ENCODE peak calls at places on chromosomes 16 and 17, in ten cellular contexts. O, I, D, U, E, S, Q, V, M and B are unnamed samples.

GRCh38 chr16:50680907-50681885 is at the start of gene SNX20:
- DNase-seq in O (no peak), V (peak; percentile 67), D (peak; percentile 82), E (peak; percentile 66), M (no peak), U (no peak), S (no peak), I (no peak), Q (no peak), B (no peak)

GRCh38 chr16:26963109-26963508 is 103.6 kb upstream of the C16orf82 start:
- DNase-seq in I (no peak), O (no peak), M (no peak), S (peak; percentile 70), U (no peak), Q (peak; percentile 27), V (no peak), E (peak; percentile 17), D (no peak), B (no peak)

GRCh38 chr17:48328457-48328856 is 101.6 kb downstream of the SKAP1 start:
- DNase-seq in I (no peak), E (no peak), V (no peak), D (no peak), M (no peak), Q (no peak), U (no peak), S (no peak), O (no peak), B (no peak)

GRCh38 chr17:37831492-37831891 is 86.6 kb upstream of the HNF1B start:
- DNase-seq in U (no peak), S (no peak), E (no peak), M (no peak), V (no peak), I (no peak), D (no peak), Q (no peak), O (no peak), B (no peak)

GRCh38 chr16:51577621-51578303 is 426.7 kb upstream of the SALL1 start:
- DNase-seq in U (no peak), I (peak; percentile 97), D (no peak), S (peak; percentile 11), Q (no peak), M (no peak), V (no peak), E (no peak), O (peak; percentile 52), B (no peak)

GRCh38 chr16:56279132-56279531 is 87.8 kb downstream of the GNAO1 start:
- DNase-seq in M (no peak), D (peak; percentile 81), E (no peak), O (no peak), I (no peak), Q (no peak), S (no peak), V (peak; percentile 42), U (no peak), B (no peak)

GRCh38 chr16:1823821-1824220 is 2.8 kb downstream of the HAGH start:
- DNase-seq in S (no peak), U (no peak), Q (no peak), I (peak; percentile 46), O (peak; percentile 26), V (no peak), M (peak; percentile 73), D (no peak), E (peak; percentile 66), B (no peak)

GRCh38 chr16:57612494-57612893 is 15.9 kb upstream of the ADGRG1 start:
- DNase-seq in I (no peak), O (no peak), Q (peak; percentile 25), U (no peak), E (no peak), V (peak; percentile 15), M (peak; percentile 32), S (no peak), D (no peak), B (no peak)

GRCh38 chr16:10988879-10989278 is 44.5 kb downstream of the CLEC16A start:
- DNase-seq in O (no peak), Q (no peak), S (no peak), D (no peak), M (no peak), E (no peak), I (no peak), V (no peak), U (no peak), B (no peak)

GRCh38 chr16:8241408-8241807 is 348.9 kb downstream of the TMEM114 start:
- DNase-seq in E (no peak), S (no peak), D (no peak), I (no peak), V (no peak), U (no peak), Q (no peak), O (no peak), M (no peak), B (no peak)

GRCh38 chr16:3088925-3089716 is 10.0 kb downstream of the ZSCAN10 start:
- DNase-seq in V (no peak), M (peak; percentile 49), S (no peak), Q (no peak), U (no peak), O (no peak), D (no peak), I (no peak), E (no peak), B (no peak)

GRCh38 chr17:57286372-57287105 is 30.2 kb downstream of the MSI2 start:
- DNase-seq in I (no peak), Q (no peak), V (no peak), O (no peak), U (no peak), E (no peak), S (no peak), M (no peak), D (no peak), B (no peak)

GRCh38 chr17:82592751-82593589 is 55.3 kb downstream of the WDR45B start:
- DNase-seq in O (peak; percentile 79), V (peak; percentile 91), I (peak; percentile 68), Q (peak; percentile 84), D (peak; percentile 87), M (peak; percentile 80), U (no peak), S (peak; percentile 39), E (peak; percentile 87), B (peak; percentile 81)
- H3K27ac ChIP-seq in O (peak overlapping the region; percentile 93), V (peak overlapping the region; percentile 90), I (peak overlapping the region; percentile 11), Q (peak overlapping the region; percentile 65), D (peak overlapping the region; percentile 44), M (peak overlapping the region; percentile 75), U (peak overlapping the region; percentile 81), S (no peak overlapping the region), E (peak overlapping the region; percentile 74), B (peak overlapping the region; percentile 93)

DNA sequence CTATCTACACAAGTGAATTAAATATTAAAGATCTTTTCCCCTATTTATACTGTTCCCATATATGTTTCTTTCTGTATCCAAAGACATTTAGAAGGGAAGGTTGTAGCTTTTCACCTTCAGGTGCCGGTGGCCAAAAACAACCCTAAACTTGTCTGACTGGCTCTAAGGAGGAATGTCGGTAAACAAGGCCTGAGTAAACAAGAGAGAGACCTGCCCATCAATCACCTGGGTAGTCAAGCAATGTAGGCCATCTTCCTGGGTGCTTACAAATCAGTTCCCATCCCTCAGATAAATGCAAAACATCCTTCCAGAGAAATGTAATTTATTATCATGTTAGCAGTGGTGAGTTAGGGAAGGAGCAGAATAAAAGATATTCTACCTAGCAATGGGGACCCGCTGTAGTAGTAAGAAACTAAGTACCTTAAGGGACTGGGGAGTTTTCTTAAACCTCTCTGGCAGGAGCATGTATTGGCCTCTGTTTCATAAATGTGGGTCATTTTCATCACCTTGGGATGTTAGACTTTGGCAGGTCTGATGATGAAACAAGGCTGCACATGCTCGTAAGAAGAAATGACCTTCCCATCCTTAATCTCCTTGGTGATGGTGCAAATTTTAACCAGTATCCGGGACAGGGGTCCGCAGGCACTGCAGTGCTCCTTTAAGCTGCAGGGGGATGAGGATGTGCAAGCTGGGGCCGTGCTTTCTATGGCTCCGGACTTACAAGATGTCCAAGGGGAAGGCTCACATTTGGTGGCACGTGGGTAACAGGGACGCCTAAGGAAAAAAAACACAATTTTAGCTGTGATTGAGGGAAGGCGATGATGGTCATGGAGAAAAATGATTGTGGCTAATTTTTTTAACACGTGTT is 8.4 kb downstream of the KRT39 start:
- DNase-seq in V (no peak), E (no peak), S (no peak), D (no peak), M (no peak), O (no peak), Q (no peak), I (no peak), U (no peak), B (no peak)
- H3K4me1 ChIP-seq in V (no peaks in the 10 kb centered on the region), E (no peaks in the 10 kb centered on the region), S (peaks cover 3% of the 10 kb centered on the region), D (no peaks in the 10 kb centered on the region), M (no peaks in the 10 kb centered on the region), O (no peaks in the 10 kb centered on the region), Q (peaks cover 5% of the 10 kb centered on the region), I (peaks cover 60% of the 10 kb centered on the region), U (no peaks in the 10 kb centered on the region), B (no peaks in the 10 kb centered on the region)

DNA sequence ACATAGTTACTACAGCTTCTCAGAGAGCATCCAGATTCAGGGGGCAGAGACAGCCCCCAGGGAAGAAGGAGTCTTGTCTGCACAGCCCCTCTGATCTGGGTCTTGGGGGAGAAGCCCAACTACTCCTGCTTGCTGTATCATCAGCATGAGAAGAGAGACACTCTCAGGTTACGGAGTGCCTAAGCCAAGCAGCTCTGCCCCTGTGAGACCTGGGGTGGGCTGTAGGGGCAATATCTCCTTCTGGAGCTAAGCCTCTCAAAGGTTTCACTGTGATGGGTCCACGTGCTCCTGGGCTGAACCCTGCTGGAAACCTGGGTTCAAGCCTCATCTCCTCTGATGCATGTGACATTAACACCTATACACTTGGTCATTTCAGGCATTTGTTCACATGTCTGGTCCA is 123.2 kb downstream of the CPPED1 start:
- DNase-seq in U (no peak), I (no peak), E (no peak), D (no peak), O (no peak), V (no peak), S (no peak), M (no peak), Q (no peak), B (no peak)
- H3K27ac ChIP-seq in U (no peak overlapping the region), I (no peak overlapping the region), E (no peak overlapping the region), D (no peak overlapping the region), O (no peak overlapping the region), V (no peak overlapping the region), S (no peak overlapping the region), M (no peak overlapping the region), Q (peak overlapping the region; percentile 42), B (no peak overlapping the region)

GRCh38 chr17:60392845-60393702 is 1.1 kb upstream of the USP32 start:
- DNase-seq in E (peak; percentile 19), D (peak; percentile 39), I (peak; percentile 52), V (no peak), Q (peak; percentile 57), U (no peak), O (peak; percentile 69), S (no peak), M (no peak), B (no peak)

GRCh38 chr17:60391419-60392041 is 403 bp downstream of the USP32 start:
- DNase-seq in V (no peak), U (no peak), D (no peak), M (no peak), O (no peak), I (no peak), E (no peak), S (no peak), Q (no peak), B (no peak)

GRCh38 chr17:60390881-60391418 is 983 bp downstream of the USP32 start:
- DNase-seq in O (peak; percentile 54), E (peak; percentile 35), I (peak; percentile 36), U (no peak), D (peak; percentile 38), M (no peak), S (no peak), V (no peak), Q (peak; percentile 77), B (no peak)

GRCh38 chr17:60393840-60394529 is 2.1 kb upstream of the USP32 start:
- DNase-seq in Q (no peak), M (no peak), V (no peak), O (no peak), E (no peak), I (no peak), D (no peak), U (no peak), S (no peak), B (no peak)

GRCh38 chr17:60392042-60392844 is at the start of gene USP32:
- DNase-seq in Q (peak; percentile 98), V (peak; percentile 99), I (peak; percentile 98), E (peak; percentile 94), O (peak; percentile 98), D (peak; percentile 97), S (peak; percentile 81), M (peak; percentile 100), U (peak; percentile 98), B (peak; percentile 98)
- H3K4me1 ChIP-seq in Q (peaks cover 12% of the 10 kb centered on the region), V (peaks cover 42% of the 10 kb centered on the region), I (peaks cover 22% of the 10 kb centered on the region), E (peaks cover 22% of the 10 kb centered on the region), O (peaks cover 35% of the 10 kb centered on the region), D (peaks cover 22% of the 10 kb centered on the region), S (no peaks in the 10 kb centered on the region), M (peaks cover 4% of the 10 kb centered on the region), U (peaks cover 15% of the 10 kb centered on the region), B (peaks cover 31% of the 10 kb centered on the region)